ENCODE peak calls at places on chromosome 12, in eight cellular contexts. One of them, this sample, is unnamed.

GRCh38 chr12:48815281-48816110 is 2.8 kb upstream of the CACNB3 start:
- DNase-seq in neural crest cell: peak; percentile 70
- DNase-seq in HL-60: peak; percentile 91
- DNase-seq in IMR-90: peak; percentile 78
- DNase-seq in body of pancreas: peak; percentile 79
- DNase-seq in iPS DF 6.9: no peak
- DNase-seq in activated gamma-delta T cell treated with anti-CD3 and anti-CD28 coated beads, Interleukin-2, amount 50 U/mL, for 16 hours: no peak
- DNase-seq in CD4-positive, alpha-beta T cell: no peak
- DNase-seq in this sample: peak; percentile 83

GRCh38 chr12:71439613-71440392 is at the start of gene LGR5:
- DNase-seq in neural crest cell: peak; percentile 66
- DNase-seq in HL-60: no peak
- DNase-seq in IMR-90: peak; percentile 7
- DNase-seq in body of pancreas: no peak
- DNase-seq in iPS DF 6.9: no peak
- DNase-seq in activated gamma-delta T cell treated with anti-CD3 and anti-CD28 coated beads, Interleukin-2, amount 50 U/mL, for 16 hours: no peak
- DNase-seq in CD4-positive, alpha-beta T cell: no peak
- DNase-seq in this sample: no peak

GRCh38 chr12:109981311-109981710 is 14.9 kb downstream of the GIT2 start:
- DNase-seq in neural crest cell: no peak
- DNase-seq in HL-60: no peak
- DNase-seq in IMR-90: no peak
- DNase-seq in body of pancreas: no peak
- DNase-seq in iPS DF 6.9: no peak
- DNase-seq in activated gamma-delta T cell treated with anti-CD3 and anti-CD28 coated beads, Interleukin-2, amount 50 U/mL, for 16 hours: no peak
- DNase-seq in CD4-positive, alpha-beta T cell: peak; percentile 10
- DNase-seq in this sample: no peak

GRCh38 chr12:106840217-106840616 is 65.7 kb downstream of the RIC8B start:
- DNase-seq in neural crest cell: no peak
- DNase-seq in HL-60: no peak
- DNase-seq in IMR-90: peak; percentile 64
- DNase-seq in body of pancreas: peak; percentile 36
- DNase-seq in iPS DF 6.9: no peak
- DNase-seq in activated gamma-delta T cell treated with anti-CD3 and anti-CD28 coated beads, Interleukin-2, amount 50 U/mL, for 16 hours: no peak
- DNase-seq in CD4-positive, alpha-beta T cell: no peak
- DNase-seq in this sample: no peak

GRCh38 chr12:124994435-124994975 is 1.1 kb downstream of the BRI3BP start:
- DNase-seq in neural crest cell: no peak
- DNase-seq in HL-60: peak; percentile 97
- DNase-seq in IMR-90: no peak
- DNase-seq in body of pancreas: peak; percentile 20
- DNase-seq in iPS DF 6.9: no peak
- DNase-seq in activated gamma-delta T cell treated with anti-CD3 and anti-CD28 coated beads, Interleukin-2, amount 50 U/mL, for 16 hours: no peak
- DNase-seq in CD4-positive, alpha-beta T cell: no peak
- DNase-seq in this sample: no peak

GRCh38 chr12:46379352-46379751 is 6.8 kb upstream of the SLC38A2 start:
- DNase-seq in neural crest cell: no peak
- DNase-seq in HL-60: no peak
- DNase-seq in IMR-90: no peak
- DNase-seq in body of pancreas: no peak
- DNase-seq in iPS DF 6.9: no peak
- DNase-seq in activated gamma-delta T cell treated with anti-CD3 and anti-CD28 coated beads, Interleukin-2, amount 50 U/mL, for 16 hours: no peak
- DNase-seq in CD4-positive, alpha-beta T cell: no peak
- DNase-seq in this sample: no peak

GRCh38 chr12:123389560-123390351 is 5.8 kb downstream of the KMT5A start:
- DNase-seq in neural crest cell: peak; percentile 19
- DNase-seq in HL-60: peak; percentile 17
- DNase-seq in IMR-90: no peak
- DNase-seq in body of pancreas: peak; percentile 64
- DNase-seq in iPS DF 6.9: no peak
- DNase-seq in activated gamma-delta T cell treated with anti-CD3 and anti-CD28 coated beads, Interleukin-2, amount 50 U/mL, for 16 hours: no peak
- DNase-seq in CD4-positive, alpha-beta T cell: no peak
- DNase-seq in this sample: peak; percentile 75

GRCh38 chr12:131189781-131190180 is 236.1 kb downstream of the ADGRD1 start:
- DNase-seq in neural crest cell: no peak
- DNase-seq in HL-60: no peak
- DNase-seq in IMR-90: no peak
- DNase-seq in body of pancreas: no peak
- DNase-seq in iPS DF 6.9: no peak
- DNase-seq in activated gamma-delta T cell treated with anti-CD3 and anti-CD28 coated beads, Interleukin-2, amount 50 U/mL, for 16 hours: no peak
- DNase-seq in CD4-positive, alpha-beta T cell: no peak
- DNase-seq in this sample: no peak

GRCh38 chr12:2239376-2240010 is 186.7 kb downstream of the CACNA1C start:
- DNase-seq in neural crest cell: no peak
- DNase-seq in HL-60: no peak
- DNase-seq in IMR-90: peak; percentile 41
- DNase-seq in body of pancreas: peak; percentile 21
- DNase-seq in iPS DF 6.9: no peak
- DNase-seq in activated gamma-delta T cell treated with anti-CD3 and anti-CD28 coated beads, Interleukin-2, amount 50 U/mL, for 16 hours: no peak
- DNase-seq in CD4-positive, alpha-beta T cell: no peak
- DNase-seq in this sample: peak; percentile 82

GRCh38 chr12:52428121-52428520 is 6.0 kb downstream of the KRT75 start:
- DNase-seq in neural crest cell: no peak
- DNase-seq in HL-60: no peak
- DNase-seq in IMR-90: no peak
- DNase-seq in body of pancreas: no peak
- DNase-seq in iPS DF 6.9: no peak
- DNase-seq in activated gamma-delta T cell treated with anti-CD3 and anti-CD28 coated beads, Interleukin-2, amount 50 U/mL, for 16 hours: no peak
- DNase-seq in CD4-positive, alpha-beta T cell: no peak
- DNase-seq in this sample: no peak

GRCh38 chr12:110371408-110372055 is 32.0 kb downstream of the ANAPC7 start:
- DNase-seq in neural crest cell: no peak
- DNase-seq in HL-60: peak; percentile 29
- DNase-seq in IMR-90: no peak
- DNase-seq in body of pancreas: no peak
- DNase-seq in iPS DF 6.9: no peak
- DNase-seq in activated gamma-delta T cell treated with anti-CD3 and anti-CD28 coated beads, Interleukin-2, amount 50 U/mL, for 16 hours: no peak
- DNase-seq in CD4-positive, alpha-beta T cell: no peak
- DNase-seq in this sample: no peak

This sample was measured in heart left ventricle.